ENCODE peak calls at places on chromosome 18, in six cellular contexts. E is activated T-helper 1 cell treated with anti-CD3 and anti-CD28 coated beads, Interleukin-12 subunit alpha, Interleukin-12 subunit beta, Interleukin-2, Interleukin-4 antibody, amounts not matched to agents 30 ng/mL and 10 ng/mL and 1 ng/mL, durations not matched to agents 14 hours and 24 hours and 36 hours; Y is GM23248; O is HEK293T; C is NCI-H1105; T is NAMALWA. R is an unnamed sample.

GRCh38 chr18:6776193-6776592 is 46.7 kb downstream of the ARHGAP28 start:
- DNase-seq in E (no peak), Y (peak), O (no peak), C (no peak), T (no peak), R (no peak)

GRCh38 chr18:52392160-52392559 is 52.2 kb downstream of the DCC start:
- DNase-seq in E (no peak), Y (no peak), O (no peak), C (no peak), T (no peak), R (no peak)

GRCh38 chr18:48164096-48164475 is 233.6 kb upstream of the SMAD2 start:
- DNase-seq in E (no peak), Y (no peak), O (no peak), C (no peak), T (no peak), R (no peak)

GRCh38 chr18:48011926-48012469 is 81.5 kb upstream of the SMAD2 start:
- DNase-seq in E (no peak), Y (no peak), O (no peak), C (no peak), T (no peak), R (no peak)

GRCh38 chr18:22551536-22552151 is 133.9 kb upstream of the CTAGE1 start:
- DNase-seq in E (no peak), Y (peak), O (no peak), C (no peak), T (no peak), R (no peak)

GRCh38 chr18:51110073-51110797 is 80.2 kb downstream of the SMAD4 start:
- DNase-seq in E (peak), Y (peak), O (peak), C (peak), T (peak), R (no peak)

GRCh38 chr18:36296591-36297418 is 708 bp upstream of the FHOD3 start:
- DNase-seq in E (no peak), Y (peak), O (peak), C (peak), T (no peak), R (no peak)

GRCh38 chr18:2919600-2919999 is 72.8 kb downstream of the EMILIN2 start:
- DNase-seq in E (no peak), Y (no peak), O (no peak), C (no peak), T (no peak), R (no peak)

GRCh38 chr18:36194719-36195315 is 7.5 kb downstream of the MOCOS start:
- DNase-seq in E (no peak), Y (no peak), O (no peak), C (no peak), T (no peak), R (no peak)

GRCh38 chr18:32922951-32923430 is 150.2 kb upstream of the KLHL14 start:
- DNase-seq in E (no peak), Y (no peak), O (peak), C (no peak), T (peak), R (no peak)

GRCh38 chr18:2846638-2847340 is at the start of gene EMILIN2:
- DNase-seq in E (peak), Y (peak), O (peak), C (no peak), T (no peak), R (no peak)

GRCh38 chr18:22164337-22165048 is 4.9 kb upstream of the GATA6 start:
- DNase-seq in E (no peak), Y (no peak), O (no peak), C (no peak), T (no peak), R (no peak)

GRCh38 chr18:2538236-2538635 is 33.1 kb downstream of the METTL4 start:
- DNase-seq in E (no peak), Y (no peak), O (no peak), C (no peak), T (no peak), R (no peak)

GRCh38 chr18:59835656-59836379 is 64.0 kb upstream of the PMAIP1 start:
- DNase-seq in E (no peak), Y (no peak), O (no peak), C (no peak), T (no peak), R (no peak)

GRCh38 chr18:48952287-48953095 is 1.7 kb upstream of the SMAD7 start:
- DNase-seq in E (peak), Y (peak), O (peak), C (peak), T (peak), R (no peak)

GRCh38 chr18:6397931-6398566 is 16.7 kb downstream of the L3MBTL4 start:
- DNase-seq in E (no peak), Y (no peak), O (no peak), C (peak), T (no peak), R (no peak)

GRCh38 chr18:3177902-3178687 is 41.7 kb downstream of the MYOM1 start:
- DNase-seq in E (no peak), Y (no peak), O (no peak), C (no peak), T (peak), R (no peak)

GRCh38 chr18:78430171-78430857 is 549.3 kb upstream of the SALL3 start:
- DNase-seq in E (no peak), Y (no peak), O (no peak), C (peak), T (no peak), R (peak)

GRCh38 chr18:11148655-11149440 is 521 bp downstream of the PIEZO2 start:
- DNase-seq in E (no peak), Y (peak), O (no peak), C (no peak), T (no peak), R (no peak)

GRCh38 chr18:6731197-6731596 is 1.7 kb downstream of the ARHGAP28 start:
- DNase-seq in E (no peak), Y (peak), O (peak), C (no peak), T (no peak), R (no peak)

GRCh38 chr18:69956655-69957054 is 9.0 kb upstream of the CD226 start:
- DNase-seq in E (no peak), Y (no peak), O (peak), C (no peak), T (no peak), R (no peak)

GRCh38 chr18:22394428-22394827 is 23.3 kb downstream of the CTAGE1 start:
- DNase-seq in E (no peak), Y (no peak), O (no peak), C (no peak), T (no peak), R (no peak)

GRCh38 chr18:58012356-58012755 is 31.7 kb upstream of the NEDD4L start:
- DNase-seq in E (no peak), Y (no peak), O (no peak), C (no peak), T (no peak), R (no peak)

GRCh38 chr18:55195863-55196262 is 236.6 kb upstream of the CCDC68 start:
- DNase-seq in E (no peak), Y (no peak), O (no peak), C (no peak), T (peak), R (no peak)